ENCODE peak calls at places on chromosomes 5 and 9, in four cellular contexts. One of them, this sample, is unnamed.

GRCh38 chr9:113568481-113569321 is 105.2 kb downstream of the RGS3 start:
- DNase-seq in GM04504: no peak
- DNase-seq in kidney glomerular epithelial cell: no peak
- DNase-seq in activated CD4-positive, alpha-beta T cell treated with anti-CD3 and anti-CD28 coated beads, Interleukin-2, amount 10 ng/mL, durations not matched to agents 7 days and 5 days: no peak
- DNase-seq in this sample: no peak

GRCh38 chr5:36079200-36079761 is 12.6 kb upstream of the UGT3A2 start:
- DNase-seq in GM04504: peak
- DNase-seq in kidney glomerular epithelial cell: peak
- DNase-seq in activated CD4-positive, alpha-beta T cell treated with anti-CD3 and anti-CD28 coated beads, Interleukin-2, amount 10 ng/mL, durations not matched to agents 7 days and 5 days: peak
- DNase-seq in this sample: no peak

GRCh38 chr9:125126019-125126746 is 17.1 kb downstream of the SCAI start:
- DNase-seq in activated CD4-positive, alpha-beta T cell treated with anti-CD3 and anti-CD28 coated beads, Interleukin-2, amount 10 ng/mL, durations not matched to agents 7 days and 5 days: peak
- DNase-seq in kidney glomerular epithelial cell: peak
- DNase-seq in GM04504: peak
- DNase-seq in this sample: peak

GRCh38 chr5:95537501-95537900 is 17.3 kb downstream of the SKIC3 start:
- DNase-seq in GM04504: no peak
- DNase-seq in activated CD4-positive, alpha-beta T cell treated with anti-CD3 and anti-CD28 coated beads, Interleukin-2, amount 10 ng/mL, durations not matched to agents 7 days and 5 days: no peak
- DNase-seq in kidney glomerular epithelial cell: no peak
- DNase-seq in this sample: no peak

GRCh38 chr9:131668439-131669233 is 71.2 kb downstream of the RAPGEF1 start:
- DNase-seq in activated CD4-positive, alpha-beta T cell treated with anti-CD3 and anti-CD28 coated beads, Interleukin-2, amount 10 ng/mL, durations not matched to agents 7 days and 5 days: peak
- DNase-seq in kidney glomerular epithelial cell: peak
- DNase-seq in GM04504: peak
- DNase-seq in this sample: peak

GRCh38 chr5:69231851-69232250 is 2.8 kb upstream of the CDK7 start:
- DNase-seq in activated CD4-positive, alpha-beta T cell treated with anti-CD3 and anti-CD28 coated beads, Interleukin-2, amount 10 ng/mL, durations not matched to agents 7 days and 5 days: no peak
- DNase-seq in GM04504: no peak
- DNase-seq in kidney glomerular epithelial cell: peak
- DNase-seq in this sample: no peak

GRCh38 chr5:37495668-37496067 is 116.5 kb downstream of the WDR70 start:
- DNase-seq in activated CD4-positive, alpha-beta T cell treated with anti-CD3 and anti-CD28 coated beads, Interleukin-2, amount 10 ng/mL, durations not matched to agents 7 days and 5 days: no peak
- DNase-seq in kidney glomerular epithelial cell: peak
- DNase-seq in GM04504: peak
- DNase-seq in this sample: no peak

GRCh38 chr9:104386425-104387069 is 117.5 kb upstream of the OR13F1 start:
- DNase-seq in activated CD4-positive, alpha-beta T cell treated with anti-CD3 and anti-CD28 coated beads, Interleukin-2, amount 10 ng/mL, durations not matched to agents 7 days and 5 days: no peak
- DNase-seq in kidney glomerular epithelial cell: peak
- DNase-seq in GM04504: peak
- DNase-seq in this sample: no peak

GRCh38 chr5:103245773-103246172 is 12.8 kb upstream of the MACIR start:
- DNase-seq in activated CD4-positive, alpha-beta T cell treated with anti-CD3 and anti-CD28 coated beads, Interleukin-2, amount 10 ng/mL, durations not matched to agents 7 days and 5 days: peak
- DNase-seq in kidney glomerular epithelial cell: no peak
- DNase-seq in GM04504: no peak
- DNase-seq in this sample: no peak

GRCh38 chr9:131773911-131774379 is 34.1 kb upstream of the RAPGEF1 start:
- DNase-seq in kidney glomerular epithelial cell: peak
- DNase-seq in GM04504: peak
- DNase-seq in activated CD4-positive, alpha-beta T cell treated with anti-CD3 and anti-CD28 coated beads, Interleukin-2, amount 10 ng/mL, durations not matched to agents 7 days and 5 days: peak
- DNase-seq in this sample: peak

This sample was measured in T-helper 2 cell treated with Interferon-gamma antibody and Interleukin-4, amounts not matched to agents 5 μg/mL and 100 μg/mL, for 36 hours.